ENCODE peak calls at places on chromosomes 3 and 15, in eight cellular contexts. P, G, L, U, W, B, A and I are unnamed samples.

GRCh38 chr15:64070106-64070505 is 23.5 kb downstream of the CIAO2A start:
- DNase-seq in P (no peak), G (no peak), L (no peak), U (no peak), W (no peak), B (no peak), A (no peak), I (no peak)

GRCh38 chr3:67290424-67290823 is 292.3 kb downstream of the KBTBD8 start:
- DNase-seq in P (no peak), G (no peak), L (no peak), U (no peak), W (no peak), B (no peak), A (no peak), I (no peak)

GRCh38 chr3:168431436-168431835 is 335.7 kb upstream of the GOLIM4 start:
- DNase-seq in P (no peak), G (no peak), L (no peak), U (no peak), W (no peak), B (no peak), A (no peak), I (no peak)

GRCh38 chr3:159472611-159473010 is 516.0 kb upstream of the IL12A start:
- DNase-seq in P (no peak), G (no peak), L (no peak), U (no peak), W (no peak), B (no peak), A (no peak), I (no peak)

GRCh38 chr3:38276081-38276916 is 5.8 kb upstream of the SLC22A14 start:
- DNase-seq in P (no peak), G (no peak), L (no peak), U (no peak), W (no peak), B (no peak), A (no peak), I (no peak)

GRCh38 chr3:142973217-142974009 is 9.9 kb upstream of the PAQR9 start:
- DNase-seq in P (no peak), G (no peak), L (no peak), U (no peak), W (no peak), B (no peak), A (no peak), I (no peak)

GRCh38 chr15:60392601-60392985 is 5.2 kb downstream of the ANXA2 start:
- DNase-seq in P (no peak), G (no peak), L (no peak), U (peak; percentile 49), W (no peak), B (no peak), A (peak; percentile 23), I (no peak)

GRCh38 chr15:31155136-31155535 is 53.6 kb upstream of the TRPM1 start:
- DNase-seq in P (no peak), G (no peak), L (no peak), U (no peak), W (no peak), B (no peak), A (no peak), I (no peak)

GRCh38 chr3:74349035-74349434 is 265.4 kb downstream of the CNTN3 start:
- DNase-seq in P (no peak), G (no peak), L (no peak), U (no peak), W (no peak), B (no peak), A (no peak), I (no peak)

GRCh38 chr15:62323353-62323752 is 158.3 kb upstream of the C2CD4B start:
- DNase-seq in P (peak; percentile 88), G (no peak), L (no peak), U (no peak), W (no peak), B (no peak), A (no peak), I (no peak)

GRCh38 chr15:64004059-64004458 is 42.2 kb downstream of the DAPK2 start:
- DNase-seq in P (no peak), G (no peak), L (no peak), U (no peak), W (no peak), B (no peak), A (no peak), I (no peak)

GRCh38 chr3:36991923-36992805 is 767 bp downstream of the EPM2AIP1 start:
- DNase-seq in P (no peak), G (no peak), L (no peak), U (no peak), W (peak; percentile 66), B (no peak), A (peak; percentile 35), I (peak; percentile 71)

GRCh38 chr3:156751461-156752025 is 74.6 kb upstream of the LEKR1 start:
- DNase-seq in P (no peak), G (no peak), L (no peak), U (peak; percentile 41), W (peak; percentile 78), B (peak; percentile 70), A (peak; percentile 8), I (no peak)

GRCh38 chr15:84113919-84114318 is 121.7 kb upstream of the GOLGA6L4 start:
- DNase-seq in P (no peak), G (no peak), L (no peak), U (no peak), W (no peak), B (no peak), A (no peak), I (no peak)

GRCh38 chr15:33846862-33847261 is 121.4 kb upstream of the CHRM5 start:
- DNase-seq in P (no peak), G (no peak), L (no peak), U (no peak), W (no peak), B (no peak), A (no peak), I (no peak)

GRCh38 chr15:68014219-68014618 is 39.9 kb upstream of the PIAS1 start:
- DNase-seq in P (no peak), G (no peak), L (no peak), U (no peak), W (no peak), B (no peak), A (no peak), I (no peak)

GRCh38 chr3:183428140-183429023 is at the start of gene MCF2L2:
- DNase-seq in P (no peak), G (no peak), L (peak; percentile 54), U (no peak), W (peak; percentile 70), B (peak; percentile 84), A (peak; percentile 56), I (peak; percentile 83)

GRCh38 chr3:72255736-72256559 is 471.0 kb upstream of the PROK2 start:
- DNase-seq in P (no peak), G (no peak), L (peak; percentile 85), U (peak; percentile 91), W (no peak), B (no peak), A (peak; percentile 86), I (peak; percentile 83)

GRCh38 chr3:165523801-165524200 is 313.4 kb downstream of the BCHE start:
- DNase-seq in P (no peak), G (no peak), L (no peak), U (no peak), W (no peak), B (no peak), A (no peak), I (no peak)

DNA sequence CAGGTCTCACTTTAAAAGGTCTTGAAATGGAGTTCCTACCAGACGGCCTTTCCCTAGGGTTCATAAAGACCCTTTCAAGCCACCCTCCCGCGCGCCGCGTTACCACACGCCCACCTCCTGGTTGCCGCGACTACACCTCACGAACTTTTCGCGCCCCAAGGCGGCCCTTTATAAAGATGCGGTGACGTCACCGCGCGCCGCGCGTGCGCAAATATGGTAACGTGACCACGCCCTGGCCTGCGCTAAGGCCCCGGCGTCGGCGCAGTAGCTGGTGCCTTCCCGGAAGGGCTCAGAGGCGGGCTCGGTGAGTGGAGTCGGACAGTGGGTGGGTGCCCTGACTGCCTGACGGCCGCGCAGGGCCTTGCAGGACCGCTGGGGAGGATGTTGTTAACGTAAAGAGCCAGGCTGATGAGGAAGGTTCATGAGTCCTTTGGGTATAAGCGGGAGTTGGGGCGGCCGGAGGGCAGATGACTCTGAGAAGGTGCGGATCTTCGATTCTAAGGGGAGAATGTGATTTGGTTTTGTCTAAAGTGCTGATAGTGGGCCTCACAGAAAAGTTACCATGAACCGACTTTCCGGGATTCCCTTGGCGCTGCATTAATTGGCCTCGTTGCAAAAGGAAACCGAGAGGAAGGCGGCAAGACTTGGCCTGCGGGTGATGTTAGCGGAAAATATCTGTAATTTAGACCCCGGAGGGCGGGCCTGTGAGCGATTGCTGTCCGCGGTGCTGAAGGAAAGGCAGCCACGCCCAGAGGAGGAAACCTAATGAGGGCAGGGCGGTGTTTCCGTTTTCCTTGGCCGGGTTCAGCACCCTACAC is 54.4 kb downstream of the FEZF2 start:
- DNase-seq in P (peak; percentile 95), G (peak; percentile 46), L (peak; percentile 69), U (peak; percentile 80), W (peak; percentile 87), B (peak; percentile 88), A (peak; percentile 67), I (peak; percentile 85)
- TF ChIP-seq POLR2AphosphoS5 in P (peak; percentile 69), G (peak; percentile 68), L (peak; percentile 70), U (peak; percentile 62), W (no peak), B (peak; percentile 85), A (no peak), I (peak; percentile 59)

DNA sequence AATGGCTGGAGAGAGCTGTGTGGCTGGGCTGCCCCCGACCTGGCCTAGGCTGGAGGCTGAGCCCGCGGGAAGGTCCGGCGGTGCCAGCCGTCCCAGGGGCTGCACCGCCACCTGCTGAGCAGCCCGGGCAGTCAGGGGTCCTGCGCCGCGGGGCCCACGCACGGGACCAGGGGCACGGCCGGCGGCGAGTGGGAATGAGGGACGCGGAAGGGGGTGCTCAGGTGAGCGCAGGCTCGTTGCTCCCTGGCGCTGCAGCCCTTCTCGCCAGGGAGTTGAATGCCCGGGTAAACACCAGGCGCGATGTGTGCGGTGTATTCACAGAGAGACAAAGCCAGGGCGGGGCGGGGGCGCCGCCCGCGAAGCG is 666 bp upstream of the SEMA3F start:
- DNase-seq in P (no peak), G (no peak), L (no peak), U (no peak), W (no peak), B (no peak), A (no peak), I (no peak)
- TF ChIP-seq CTCF in P (peak; percentile 36), G (peak; percentile 59), L (no peak), U (no peak), W (no peak), B (no peak), A (no peak), I (no peak)

DNA sequence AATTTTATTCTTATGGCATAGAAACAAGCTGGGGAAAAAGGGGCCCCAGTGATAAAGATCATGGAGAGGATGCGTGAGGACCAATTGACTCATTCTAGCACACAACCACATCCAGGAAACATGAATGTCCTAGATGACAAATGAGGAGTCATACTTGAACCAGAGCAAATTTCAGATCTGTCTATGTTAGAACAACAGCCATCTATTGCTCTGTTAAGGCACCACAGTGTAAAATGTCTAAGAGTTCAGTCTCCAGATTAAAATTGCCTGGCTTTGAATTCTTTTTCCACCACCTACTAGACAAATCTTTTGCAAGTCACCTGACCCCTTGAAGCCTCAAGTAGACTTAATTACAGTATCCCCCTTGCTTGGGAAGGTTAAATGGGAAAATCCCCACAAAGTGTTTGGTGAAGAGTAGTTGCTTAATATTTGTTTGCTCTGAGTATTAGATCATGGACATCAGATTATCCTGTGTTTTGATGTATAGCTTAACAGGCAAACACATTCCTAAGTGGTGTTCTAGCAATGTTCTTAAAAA is 258.7 kb upstream of the TGFBR2 start:
- DNase-seq in P (no peak), G (peak; percentile 61), L (no peak), U (no peak), W (no peak), B (no peak), A (no peak), I (no peak)
- TF ChIP-seq POLR2AphosphoS5 in P (no peak), G (no peak), L (no peak), U (no peak), W (no peak), B (no peak), A (no peak), I (no peak)

GRCh38 chr3:98188553-98188952 is 22.1 kb downstream of the OR5H15 start:
- DNase-seq in P (no peak), G (no peak), L (no peak), U (no peak), W (no peak), B (no peak), A (no peak), I (no peak)
- TF ChIP-seq CTCF in P (peak; percentile 3), G (peak; percentile 40), L (no peak), U (no peak), W (no peak), B (peak; percentile 49), A (no peak), I (no peak)